ENCODE peak calls at places on chromosomes 6 and 20, in nine cellular contexts. W is MV-4-11, C is NCI-H2081, S is iPS-NIHi11, O is T-helper 2 cell, I is NAMALWA, H is H7, A is neural crest cell, U is SHP77. N is an unnamed sample.

GRCh38 chr6:157240059-157240959 is 83.0 kb downstream of the TMEM242 start:
- DNase-seq in U (peak), A (no peak), O (no peak), I (no peak), C (no peak), H (peak), S (no peak), W (peak), N (peak)

GRCh38 chr20:12395404-12396159 is 477.9 kb downstream of the BTBD3 start:
- DNase-seq in C (no peak), I (no peak), S (no peak), O (no peak), H (no peak), W (no peak), U (no peak), A (no peak), N (no peak)

GRCh38 chr20:23603321-23603720 is 2.4 kb downstream of the CST9 start:
- DNase-seq in W (no peak), C (no peak), I (no peak), H (no peak), S (no peak), A (no peak), U (no peak), O (no peak), N (no peak)

GRCh38 chr6:150720774-150721233 is 121.1 kb downstream of the PLEKHG1 start:
- DNase-seq in O (no peak), H (no peak), U (no peak), A (peak), W (peak), C (no peak), I (peak), S (peak), N (no peak)

GRCh38 chr6:141133346-141133745 is 999.4 kb upstream of the GJE1 start:
- DNase-seq in A (no peak), H (no peak), U (no peak), O (no peak), C (no peak), W (no peak), I (no peak), S (no peak), N (peak)

GRCh38 chr20:57263127-57263609 is 3.3 kb downstream of the BMP7 start:
- DNase-seq in H (peak), W (no peak), U (no peak), A (no peak), C (no peak), O (no peak), S (no peak), I (no peak), N (no peak)

GRCh38 chr20:44911264-44911921 is 1.5 kb downstream of the PABPC1L start:
- DNase-seq in H (peak), A (peak), I (peak), U (peak), C (no peak), O (peak), W (peak), S (peak), N (no peak)

GRCh38 chr6:14130431-14131075 is 13.0 kb downstream of the CD83 start:
- DNase-seq in U (no peak), W (no peak), S (no peak), A (no peak), O (no peak), C (no peak), H (no peak), I (no peak), N (no peak)

GRCh38 chr6:35213824-35214756 is at the start of gene SCUBE3:
- DNase-seq in W (no peak), A (peak), I (no peak), U (no peak), O (no peak), C (peak), S (peak), H (peak), N (no peak)

GRCh38 chr6:108983151-108983550 is 111.5 kb downstream of the SESN1 start:
- DNase-seq in O (no peak), S (no peak), U (no peak), W (peak), A (no peak), I (no peak), C (no peak), H (no peak), N (no peak)

GRCh38 chr6:71510057-71510713 is 221.6 kb downstream of the OGFRL1 start:
- DNase-seq in I (peak), H (peak), C (peak), O (no peak), S (peak), A (no peak), U (no peak), W (no peak), N (no peak)

GRCh38 chr6:112237066-112237465 is 17.3 kb downstream of the LAMA4 start:
- DNase-seq in O (no peak), A (no peak), U (no peak), W (no peak), C (no peak), I (no peak), H (no peak), S (no peak), N (no peak)

GRCh38 chr20:39206899-39207564 is 244.9 kb downstream of the DHX35 start:
- DNase-seq in C (no peak), O (no peak), W (no peak), U (no peak), H (no peak), S (no peak), I (no peak), A (no peak), N (no peak)

GRCh38 chr20:16143596-16143995 is 429.7 kb downstream of the KIF16B start:
- DNase-seq in U (no peak), I (no peak), W (no peak), O (no peak), A (no peak), H (no peak), S (no peak), C (no peak), N (no peak)

GRCh38 chr6:5511924-5512323 is 250.6 kb downstream of the FARS2 start:
- DNase-seq in W (no peak), U (no peak), A (no peak), I (no peak), O (no peak), S (no peak), C (no peak), H (no peak), N (peak)

GRCh38 chr6:90645634-90646033 is 58.8 kb upstream of the MAP3K7 start:
- DNase-seq in I (no peak), U (no peak), C (no peak), W (no peak), O (no peak), H (no peak), S (no peak), A (no peak), N (no peak)

GRCh38 chr20:59748555-59749292 is 144.4 kb downstream of the PHACTR3 start:
- DNase-seq in W (no peak), O (no peak), S (no peak), I (no peak), U (no peak), H (no peak), A (no peak), C (no peak), N (peak)

GRCh38 chr6:162099685-162100084 is 627.9 kb downstream of the PRKN start:
- DNase-seq in I (no peak), S (no peak), W (peak), A (no peak), C (no peak), U (no peak), H (no peak), O (no peak), N (peak)

N was measured in GM04503.